ENCODE peak calls at places on chromosomes 16 and 17, in four cellular contexts. V, A, S and O are unnamed samples.

GRCh38 chr17:5418858-5419355 is 555 bp downstream of the NUP88 start:
- DNase-seq in V (peak; percentile 79), A (no peak), S (peak; percentile 76), O (no peak)

GRCh38 chr17:10081571-10082169 is 116.7 kb downstream of the GAS7 start:
- DNase-seq in V (no peak), A (no peak), S (no peak), O (no peak)

GRCh38 chr16:22425036-22425801 is 50.8 kb upstream of the CDR2 start:
- DNase-seq in V (no peak), A (no peak), S (no peak), O (no peak)

GRCh38 chr17:64780096-64781012 is 118.2 kb upstream of the SMURF2 start:
- DNase-seq in V (peak; percentile 58), A (peak; percentile 78), S (peak; percentile 72), O (peak; percentile 89)

GRCh38 chr17:50631908-50632571 is 2.6 kb upstream of the ABCC3 start:
- DNase-seq in V (no peak), A (no peak), S (peak; percentile 41), O (no peak)

GRCh38 chr16:4330277-4330882 is 14.5 kb downstream of the GLIS2 start:
- DNase-seq in V (peak; percentile 89), A (no peak), S (peak; percentile 80), O (no peak)

GRCh38 chr17:80455328-80455710 is 21.1 kb downstream of the NPTX1 start:
- DNase-seq in V (peak; percentile 78), A (no peak), S (no peak), O (peak; percentile 68)

GRCh38 chr17:3167574-3167973 is 29.7 kb upstream of the OR1A2 start:
- DNase-seq in V (peak; percentile 29), A (no peak), S (no peak), O (no peak)

GRCh38 chr17:10226930-10227695 is 28.7 kb upstream of the GAS7 start:
- DNase-seq in V (peak; percentile 82), A (no peak), S (peak; percentile 45), O (no peak)

GRCh38 chr16:49051626-49052025 is 230.0 kb downstream of the CBLN1 start:
- DNase-seq in V (no peak), A (no peak), S (no peak), O (no peak)